ENCODE peak calls at places on chromosomes 16 and 17, in six cellular contexts. R, U, F, I, B and X are unnamed samples.

GRCh38 chr17:6546069-6546718 is 10.2 kb downstream of the PITPNM3 start:
- DNase-seq in R (no peak), U (no peak), F (no peak), I (peak; percentile 72), B (peak; percentile 49), X (peak; percentile 36)

GRCh38 chr16:71249399-71249798 is 18.9 kb upstream of the HYDIN start:
- DNase-seq in R (no peak), U (no peak), F (no peak), I (no peak), B (no peak), X (no peak)

GRCh38 chr17:63140255-63140654 is 174.2 kb downstream of the TANC2 start:
- DNase-seq in R (no peak), U (no peak), F (no peak), I (peak; percentile 77), B (peak; percentile 20), X (peak; percentile 48)

GRCh38 chr16:2852003-2852730 is 5.8 kb downstream of the PRSS22 start:
- DNase-seq in R (no peak), U (no peak), F (no peak), I (no peak), B (no peak), X (no peak)

GRCh38 chr17:80622170-80622466 is 77.5 kb downstream of the RPTOR start:
- DNase-seq in R (no peak), U (no peak), F (no peak), I (no peak), B (no peak), X (no peak)

GRCh38 chr17:1347681-1348318 is 52.2 kb downstream of the YWHAE start:
- DNase-seq in R (no peak), U (no peak), F (peak; percentile 37), I (peak; percentile 74), B (no peak), X (no peak)

GRCh38 chr16:89653656-89654295 is 3.7 kb downstream of the CHMP1A start:
- DNase-seq in R (no peak), U (no peak), F (no peak), I (no peak), B (no peak), X (no peak)

GRCh38 chr17:57955183-57955952 is at the start of gene CUEDC1:
- DNase-seq in R (peak; percentile 86), U (peak; percentile 73), F (peak; percentile 94), I (peak; percentile 54), B (peak; percentile 71), X (peak; percentile 50)

GRCh38 chr17:8289103-8289397 is 580 bp downstream of the RANGRF start:
- DNase-seq in R (peak; percentile 83), U (peak; percentile 63), F (no peak), I (no peak), B (no peak), X (no peak)

GRCh38 chr16:79535130-79535529 is 65.4 kb downstream of the MAF start:
- DNase-seq in R (no peak), U (no peak), F (no peak), I (no peak), B (no peak), X (no peak)

GRCh38 chr16:56477096-56477878 is 25.9 kb downstream of the OGFOD1 start:
- DNase-seq in R (no peak), U (no peak), F (no peak), I (peak; percentile 96), B (peak; percentile 82), X (peak; percentile 89)

GRCh38 chr17:71438631-71439146 is 682.1 kb upstream of the SOX9 start:
- DNase-seq in R (peak; percentile 10), U (no peak), F (no peak), I (peak; percentile 94), B (peak; percentile 76), X (peak; percentile 85)

GRCh38 chr16:73066927-73067670 is 19.2 kb upstream of the ZFHX3 start:
- DNase-seq in R (no peak), U (no peak), F (no peak), I (peak; percentile 60), B (peak; percentile 77), X (peak; percentile 82)

GRCh38 chr17:63487014-63487339 is 10.1 kb downstream of the ACE start:
- DNase-seq in R (no peak), U (no peak), F (no peak), I (no peak), B (no peak), X (no peak)

GRCh38 chr17:36627101-36627500 is 25.7 kb downstream of the MRM1 start:
- DNase-seq in R (no peak), U (no peak), F (no peak), I (no peak), B (no peak), X (no peak)

GRCh38 chr17:58097384-58098088 is 14.3 kb downstream of the DYNLL2 start:
- DNase-seq in R (no peak), U (no peak), F (no peak), I (no peak), B (no peak), X (no peak)

GRCh38 chr17:2030779-2031163 is 818 bp downstream of the DPH1 start:
- DNase-seq in R (no peak), U (no peak), F (no peak), I (no peak), B (peak; percentile 92), X (peak; percentile 92)

GRCh38 chr16:87618216-87618615 is 15.9 kb downstream of the JPH3 start:
- DNase-seq in R (no peak), U (no peak), F (no peak), I (no peak), B (no peak), X (no peak)

GRCh38 chr16:23975293-23975692 is 139.5 kb downstream of the PRKCB start:
- DNase-seq in R (no peak), U (no peak), F (no peak), I (no peak), B (no peak), X (no peak)

GRCh38 chr16:27771201-27771910 is 221.4 kb downstream of the KATNIP start:
- DNase-seq in R (no peak), U (no peak), F (no peak), I (no peak), B (no peak), X (no peak)

GRCh38 chr16:67872631-67873434 is at the start of gene EDC4:
- DNase-seq in R (peak; percentile 75), U (peak; percentile 61), F (peak; percentile 93), I (peak; percentile 81), B (peak; percentile 83), X (peak; percentile 81)

GRCh38 chr17:40828454-40829039 is 6.1 kb upstream of the KRT10 start:
- DNase-seq in R (no peak), U (no peak), F (no peak), I (peak; percentile 79), B (no peak), X (peak; percentile 29)

GRCh38 chr16:85912271-85912974 is 13.5 kb downstream of the IRF8 start:
- DNase-seq in R (no peak), U (no peak), F (no peak), I (peak; percentile 94), B (peak; percentile 96), X (peak; percentile 95)

GRCh38 chr17:41404024-41404651 is 6.7 kb upstream of the KRT31 start:
- DNase-seq in R (no peak), U (no peak), F (no peak), I (peak; percentile 89), B (peak; percentile 56), X (peak; percentile 84)

GRCh38 chr17:6648181-6648580 is 3.2 kb downstream of the MED31 start:
- DNase-seq in R (no peak), U (no peak), F (no peak), I (peak; percentile 47), B (peak; percentile 11), X (peak; percentile 27)

GRCh38 chr17:50147841-50148225 is 2.6 kb downstream of the PPP1R9B start:
- DNase-seq in R (no peak), U (no peak), F (no peak), I (no peak), B (peak; percentile 55), X (peak; percentile 45)

GRCh38 chr17:50144845-50145531 is 5.5 kb downstream of the PPP1R9B start:
- DNase-seq in R (no peak), U (no peak), F (no peak), I (no peak), B (no peak), X (no peak)

GRCh38 chr17:50145532-50146229 is 4.8 kb downstream of the PPP1R9B start:
- DNase-seq in R (no peak), U (no peak), F (no peak), I (no peak), B (no peak), X (no peak)

GRCh38 chr17:50146927-50147640 is 3.4 kb downstream of the PPP1R9B start:
- DNase-seq in R (no peak), U (no peak), F (no peak), I (no peak), B (no peak), X (no peak)

GRCh38 chr17:50146230-50146926 is 4.1 kb downstream of the PPP1R9B start:
- DNase-seq in R (no peak), U (no peak), F (no peak), I (no peak), B (no peak), X (no peak)
- H3K4me3 ChIP-seq in R (no peak overlapping the region), U (peak overlapping the region; percentile 90), F (peak overlapping the region; percentile 84), I (peak overlapping the region; percentile 86), B (no peak overlapping the region), X (peak overlapping the region; percentile 81)

GRCh38 chr17:68491381-68491849 is 20.8 kb upstream of the PRKAR1A start:
- DNase-seq in R (peak; percentile 31), U (no peak), F (no peak), I (no peak), B (peak; percentile 35), X (peak; percentile 20)
- TF ChIP-seq CTCF in R (no peak), U (no peak), F (no peak), I (no peak), B (no peak), X (no peak)

GRCh38 chr17:59440757-59441458 is 109.5 kb downstream of the YPEL2 start:
- DNase-seq in R (peak; percentile 98), U (peak; percentile 84), F (peak; percentile 78), I (peak; percentile 95), B (peak; percentile 96), X (peak; percentile 96)
- H3K4me3 ChIP-seq in R (no peak overlapping the region), U (no peak overlapping the region), F (no peak overlapping the region), I (no peak overlapping the region), B (no peak overlapping the region), X (no peak overlapping the region)

GRCh38 chr16:4271176-4272113 is 1.4 kb downstream of the TFAP4 start:
- DNase-seq in R (peak; percentile 93), U (peak; percentile 97), F (peak; percentile 97), I (peak; percentile 95), B (peak; percentile 93), X (peak; percentile 91)

GRCh38 chr16:4270595-4270994 is 2.2 kb downstream of the TFAP4 start:
- DNase-seq in R (no peak), U (no peak), F (no peak), I (no peak), B (no peak), X (no peak)

GRCh38 chr16:4275861-4276260 is 3.0 kb upstream of the TFAP4 start:
- DNase-seq in R (no peak), U (no peak), F (no peak), I (no peak), B (no peak), X (no peak)

GRCh38 chr16:4272114-4272954 is 489 bp downstream of the TFAP4 start:
- DNase-seq in R (peak; percentile 86), U (peak; percentile 65), F (peak; percentile 84), I (peak; percentile 38), B (peak; percentile 40), X (no peak)

DNA sequence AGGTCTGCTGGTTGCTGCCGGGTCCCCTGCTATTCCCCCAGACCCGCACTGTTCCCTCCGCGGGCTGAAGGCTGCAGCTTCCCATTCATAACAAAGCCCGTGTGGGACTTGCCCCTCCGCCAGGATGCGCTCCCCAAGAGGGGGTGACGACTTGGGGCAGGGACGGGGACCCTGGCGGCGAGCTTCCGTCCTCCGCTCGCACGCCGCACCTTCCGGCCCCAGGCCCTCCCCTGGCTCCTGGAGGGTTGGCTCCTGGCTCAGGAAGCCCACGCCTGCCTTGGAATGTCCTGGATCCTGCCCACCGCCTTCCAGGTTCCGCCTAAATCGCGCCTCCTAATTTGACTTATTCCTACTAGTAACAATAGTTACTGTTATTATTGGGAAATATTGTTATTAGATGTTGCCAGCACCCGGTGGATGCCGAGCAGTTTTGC is 1.1 kb upstream of the TFAP4 start:
- DNase-seq in R (peak; percentile 61), U (no peak), F (peak; percentile 87), I (peak; percentile 31), B (peak; percentile 71), X (peak; percentile 75)
- TF ChIP-seq CTCF in R (peak; percentile 35), U (no peak), F (peak; percentile 52), I (peak; percentile 51), B (peak; percentile 9), X (no peak)